ENCODE peak calls at places on chromosome 19, in eight cellular contexts. F, I, D, C, Q, R, Y and Z are unnamed samples.
A peak's percentile ranks its signal among the peaks of the same experiment; 100 is the strongest.

GRCh38 chr19:12095111-12095790 is 30.7 kb downstream of the ZNF844 start:
- DNase-seq in R (peak; percentile 63), I (no peak), Q (no peak), Y (no peak), D (no peak), C (no peak), F (peak; percentile 12), Z (no peak)

GRCh38 chr19:28862238-28862637 is 350.7 kb downstream of the UQCRFS1 start:
- DNase-seq in R (peak; percentile 14), F (peak; percentile 47), C (no peak), Y (no peak), D (no peak), I (no peak), Q (no peak), Z (no peak)

GRCh38 chr19:34364830-34365462 is at the start of gene GPI:
- DNase-seq in Q (peak; percentile 88), C (peak; percentile 68), F (peak; percentile 22), D (peak; percentile 77), Y (peak; percentile 62), I (peak; percentile 68), R (peak; percentile 30), Z (peak; percentile 77)

GRCh38 chr19:12770922-12771321 is 4.4 kb downstream of the HOOK2 start:
- DNase-seq in D (no peak), F (no peak), Q (no peak), Y (no peak), I (no peak), C (no peak), R (no peak), Z (no peak)

GRCh38 chr19:33683881-33684549 is 62.3 kb downstream of the CHST8 start:
- DNase-seq in Y (peak; percentile 49), I (no peak), R (peak; percentile 22), C (peak; percentile 91), D (no peak), F (peak; percentile 8), Q (no peak), Z (peak; percentile 16)

GRCh38 chr19:44055870-44056269 is 4.0 kb downstream of the ZNF223 start:
- DNase-seq in C (no peak), Y (no peak), F (no peak), R (no peak), I (no peak), D (no peak), Q (no peak), Z (no peak)

GRCh38 chr19:32363632-32364031 is 18.2 kb downstream of the ZNF507 start:
- DNase-seq in I (no peak), F (no peak), Y (no peak), R (no peak), C (no peak), D (no peak), Q (no peak), Z (no peak)

GRCh38 chr19:1259873-1260748 is 9.0 kb upstream of the CIRBP start:
- DNase-seq in I (no peak), Y (peak; percentile 60), F (no peak), R (peak; percentile 48), D (peak; percentile 75), Q (no peak), C (peak; percentile 40), Z (peak; percentile 83)

GRCh38 chr19:15252398-15253018 is 20.3 kb upstream of the EPHX3 start:
- DNase-seq in R (peak; percentile 72), C (peak; percentile 44), F (peak; percentile 46), I (no peak), Q (no peak), D (peak; percentile 90), Y (no peak), Z (peak; percentile 24)

GRCh38 chr19:2282062-2282861 is at the start of gene PEAK3:
- DNase-seq in I (peak; percentile 87), Y (no peak), D (peak; percentile 84), F (no peak), R (peak; percentile 31), Q (peak; percentile 66), C (peak; percentile 75), Z (peak; percentile 62)

GRCh38 chr19:55224038-55224665 is 4.4 kb downstream of the TMEM86B start:
- DNase-seq in Y (no peak), F (no peak), I (no peak), C (no peak), Q (no peak), R (no peak), D (no peak), Z (no peak)

GRCh38 chr19:33661336-33661735 is 39.6 kb downstream of the CHST8 start:
- DNase-seq in Q (no peak), F (no peak), Y (no peak), C (no peak), I (no peak), D (no peak), R (no peak), Z (no peak)

GRCh38 chr19:16373539-16373938 is 48.9 kb downstream of the KLF2 start:
- DNase-seq in R (peak; percentile 87), I (peak; percentile 16), F (peak; percentile 56), Q (no peak), Y (no peak), D (no peak), C (no peak), Z (no peak)

GRCh38 chr19:33430674-33431277 is 57.3 kb downstream of the CEBPG start:
- DNase-seq in Y (peak; percentile 70), R (peak; percentile 73), F (peak; percentile 60), D (peak; percentile 66), C (peak; percentile 84), I (peak; percentile 59), Q (peak; percentile 75), Z (peak; percentile 79)

GRCh38 chr19:15430526-15431120 is 11.8 kb upstream of the AKAP8L start:
- DNase-seq in Y (no peak), R (no peak), I (no peak), Q (no peak), C (no peak), F (no peak), D (no peak), Z (no peak)

GRCh38 chr19:42563352-42564210 is 31.1 kb downstream of the CEACAM8 start:
- DNase-seq in Y (peak; percentile 33), I (no peak), Q (peak; percentile 68), R (peak; percentile 55), F (peak; percentile 48), C (peak; percentile 42), D (no peak), Z (peak; percentile 36)

GRCh38 chr19:42560731-42561130 is 32.5 kb upstream of the CEACAM1 start:
- DNase-seq in C (no peak), F (no peak), Q (no peak), R (no peak), I (no peak), Y (no peak), D (no peak), Z (no peak)

GRCh38 chr19:42555801-42556200 is 27.5 kb upstream of the CEACAM1 start:
- DNase-seq in Y (no peak), D (no peak), F (no peak), I (no peak), R (no peak), C (no peak), Q (no peak), Z (no peak)

DNA sequence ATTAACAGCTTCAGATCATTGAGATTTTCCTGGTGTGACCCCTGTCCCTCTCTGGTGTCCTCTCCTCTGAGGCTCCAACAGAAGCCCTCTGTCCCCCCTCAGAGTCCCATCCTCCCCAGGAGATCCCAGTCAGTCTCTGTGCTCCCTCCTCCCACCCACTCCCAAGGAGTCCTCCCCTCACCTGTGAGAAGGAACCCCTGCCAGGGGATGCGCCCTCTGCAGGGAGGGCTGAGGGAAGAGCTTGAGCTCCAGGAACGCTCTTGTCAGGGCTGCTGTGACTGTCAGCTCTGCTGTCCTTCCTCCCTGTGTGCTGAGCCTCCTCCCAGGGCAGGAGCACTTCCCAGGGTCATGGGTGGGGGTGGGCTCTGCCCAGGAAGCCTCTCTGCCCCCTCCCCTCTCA is 33.2 kb downstream of the CEACAM8 start:
- DNase-seq in Y (no peak), R (no peak), Q (no peak), D (no peak), I (no peak), F (no peak), C (no peak), Z (no peak)
- TF ChIP-seq CTCF in Y (no peak), R (no peak), Q (no peak), D (no peak), I (no peak), F (no peak), C (no peak), Z (no peak)

DNA sequence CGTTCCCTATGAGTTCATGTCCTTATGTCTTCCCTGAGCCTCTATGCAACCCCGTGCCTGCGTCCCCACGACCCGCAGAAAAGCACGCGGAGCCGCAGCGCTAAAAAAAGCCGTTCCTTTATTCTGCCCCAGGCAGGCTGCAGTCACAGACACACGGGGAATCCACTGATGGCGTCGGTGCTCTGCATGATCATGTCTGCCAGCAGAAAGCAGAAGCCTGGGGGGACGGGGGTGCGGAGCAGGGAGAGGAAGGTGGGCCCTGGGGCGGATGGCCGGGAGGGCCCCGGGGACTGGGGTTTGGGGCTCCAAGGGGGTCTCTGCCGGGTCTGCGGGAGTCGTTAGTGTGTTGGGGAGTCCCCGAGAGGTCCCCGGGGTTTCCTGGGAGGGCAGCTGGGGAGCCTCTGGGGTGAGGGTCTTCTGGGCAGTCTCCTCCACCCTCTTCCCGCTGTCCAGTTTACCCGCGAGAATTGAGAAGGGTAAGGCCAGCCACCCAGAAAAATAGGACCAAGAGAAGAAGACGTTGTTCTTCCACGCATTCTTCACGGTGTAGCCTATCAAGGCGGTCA is 894 bp upstream of the ETFB start:
- DNase-seq in C (peak; percentile 43), I (peak; percentile 41), Y (no peak), Q (no peak), D (no peak), R (no peak), F (no peak), Z (peak; percentile 62)
- TF ChIP-seq CTCF in C (no peak), I (no peak), Y (no peak), Q (no peak), D (no peak), R (no peak), F (no peak), Z (no peak)

GRCh38 chr19:50710094-50710493 is 9.5 kb downstream of the SHANK1 start:
- DNase-seq in F (no peak), R (no peak), I (no peak), C (no peak), D (no peak), Q (no peak), Y (no peak), Z (no peak)
- TF ChIP-seq CTCF in F (peak; percentile 19), R (no peak), I (no peak), C (no peak), D (no peak), Q (no peak), Y (no peak), Z (no peak)

GRCh38 chr19:19368087-19368486 is 37.4 kb upstream of the GATAD2A start:
- DNase-seq in Q (no peak), Y (no peak), C (no peak), F (no peak), I (no peak), D (no peak), R (no peak), Z (no peak)

GRCh38 chr19:19372656-19373416 is 32.6 kb upstream of the GATAD2A start:
- DNase-seq in I (peak; percentile 66), C (no peak), Q (peak; percentile 77), Y (no peak), D (no peak), R (peak; percentile 78), F (peak; percentile 41), Z (peak; percentile 60)

GRCh38 chr19:19366691-19367396 is 38.6 kb upstream of the GATAD2A start:
- DNase-seq in F (peak; percentile 58), Y (peak; percentile 84), I (peak; percentile 58), C (peak; percentile 65), Q (peak; percentile 82), R (peak; percentile 80), D (peak; percentile 80), Z (peak; percentile 82)

DNA sequence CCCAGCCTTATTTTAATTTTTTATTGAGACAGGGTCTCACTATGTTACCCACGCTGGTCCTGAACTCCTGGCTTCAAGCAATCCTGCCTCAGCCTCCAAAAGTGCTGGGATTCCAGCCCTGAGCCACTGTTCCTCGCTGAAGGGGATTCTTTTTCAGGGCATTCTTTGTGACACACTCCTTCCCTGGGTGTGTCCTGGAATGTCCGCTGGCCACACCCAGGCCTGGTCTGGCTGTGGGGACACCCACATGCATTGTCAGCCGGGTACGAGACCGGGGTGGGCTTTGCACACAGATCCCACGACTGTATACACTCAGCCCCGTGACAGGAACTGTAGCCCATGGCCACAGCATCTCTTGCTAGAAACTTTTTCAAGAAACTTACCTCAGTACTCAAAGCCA is 34.4 kb upstream of the GATAD2A start:
- DNase-seq in Y (no peak), R (no peak), C (no peak), Q (no peak), I (no peak), D (no peak), F (no peak), Z (no peak)
- TF ChIP-seq CTCF in Y (no peak), R (no peak), C (no peak), Q (no peak), I (no peak), D (no peak), F (no peak), Z (no peak)